ENCODE peak calls at places on chromosomes 16 and 17, in four cellular contexts. L, Z, X and R are unnamed samples.

GRCh38 chr17:32786169-32786568 is 90.8 kb downstream of the MYO1D start:
- DNase-seq in X (no peak), L (no peak), Z (no peak), R (no peak)

GRCh38 chr17:36918260-36918691 is 19.0 kb upstream of the LHX1 start:
- DNase-seq in Z (no peak), L (no peak), X (no peak), R (peak)

GRCh38 chr16:10738231-10739077 is 5.2 kb upstream of the NUBP1 start:
- DNase-seq in Z (no peak), L (no peak), X (peak), R (no peak)

GRCh38 chr16:19094542-19095365 is 19.0 kb upstream of the ITPRIPL2 start:
- DNase-seq in Z (no peak), X (no peak), L (no peak), R (no peak)

GRCh38 chr17:67156269-67157199 is 88.5 kb downstream of the HELZ start:
- DNase-seq in Z (no peak), L (no peak), X (no peak), R (no peak)

GRCh38 chr16:79283578-79283977 is 317.0 kb downstream of the MAF start:
- DNase-seq in X (no peak), Z (no peak), L (no peak), R (no peak)

GRCh38 chr16:66948034-66948821 is 12.8 kb upstream of the CES3 start:
- DNase-seq in L (peak), X (peak), Z (no peak), R (peak)

GRCh38 chr17:72467841-72468653 is 347.2 kb downstream of the SOX9 start:
- DNase-seq in X (no peak), Z (no peak), L (peak), R (peak)

GRCh38 chr17:71689782-71690181 is 431.0 kb upstream of the SOX9 start:
- DNase-seq in Z (no peak), X (no peak), L (no peak), R (no peak)